ENCODE peak calls at places on chromosomes 11 and 22, in nine cellular contexts. A is tibial artery; D is kidney; E is neural crest cell; X is H1; B is CD8-positive, alpha-beta T cell; J is tibial nerve; W is GM23338; S is nephron progenitor cell. P is an unnamed sample.

GRCh38 chr11:93570759-93571413 is 27.7 kb upstream of the SMCO4 start:
- DNase-seq in A (no peak), D (no peak), E (no peak), X (no peak), B (no peak), J (no peak), W (no peak), S (no peak), P (no peak)

GRCh38 chr11:78909386-78909785 is 334.7 kb upstream of the NARS2 start:
- DNase-seq in A (no peak), D (no peak), E (no peak), X (no peak), B (no peak), J (no peak), W (no peak), S (no peak), P (no peak)

GRCh38 chr11:128938156-128938885 is 4.3 kb downstream of the TP53AIP1 start:
- DNase-seq in A (no peak), D (peak; percentile 51), E (no peak), X (no peak), B (no peak), J (no peak), W (no peak), S (no peak), P (no peak)

GRCh38 chr11:120867531-120867930 is 156.4 kb upstream of the TBCEL start:
- DNase-seq in A (no peak), D (no peak), E (no peak), X (no peak), B (no peak), J (no peak), W (peak; percentile 49), S (no peak), P (no peak)

GRCh38 chr11:31649567-31649966 is 140.0 kb downstream of the ELP4 start:
- DNase-seq in A (no peak), D (no peak), E (no peak), X (no peak), B (no peak), J (no peak), W (no peak), S (no peak), P (no peak)

GRCh38 chr11:22730319-22730718 is 63.9 kb downstream of the GAS2 start:
- DNase-seq in A (no peak), D (no peak), E (no peak), X (no peak), B (no peak), J (no peak), W (no peak), S (no peak), P (no peak)

GRCh38 chr11:61972112-61972795 is 4.8 kb upstream of the FTH1 start:
- DNase-seq in A (no peak), D (no peak), E (no peak), X (no peak), B (no peak), J (no peak), W (peak; percentile 27), S (no peak), P (no peak)

GRCh38 chr22:20080445-20080775 is 369 bp downstream of the DGCR8 start:
- DNase-seq in A (peak; percentile 51), D (peak; percentile 88), E (peak; percentile 50), X (peak; percentile 73), B (peak; percentile 62), J (peak; percentile 17), W (peak; percentile 68), S (peak; percentile 75), P (peak; percentile 61)

GRCh38 chr11:125132586-125132985 is 21.2 kb upstream of the TMEM218 start:
- DNase-seq in A (no peak), D (no peak), E (no peak), X (no peak), B (no peak), J (no peak), W (no peak), S (no peak), P (no peak)

GRCh38 chr11:121643530-121644512 is 191.1 kb upstream of the SORL1-AS1 start:
- DNase-seq in A (no peak), D (no peak), E (no peak), X (no peak), B (no peak), J (no peak), W (peak; percentile 37), S (no peak), P (no peak)

GRCh38 chr22:50572965-50573364 is 5.3 kb downstream of the CPT1B start:
- DNase-seq in A (no peak), D (no peak), E (no peak), X (no peak), B (no peak), J (no peak), W (no peak), S (no peak), P (no peak)

GRCh38 chr11:72321381-72321996 is 77.5 kb upstream of the PHOX2A start:
- DNase-seq in A (no peak), D (no peak), E (no peak), X (no peak), B (no peak), J (no peak), W (peak; percentile 10), S (no peak), P (no peak)

GRCh38 chr11:7688238-7688826 is 15.0 kb upstream of the CYB5R2 start:
- DNase-seq in A (no peak), D (no peak), E (no peak), X (no peak), B (no peak), J (no peak), W (peak; percentile 74), S (peak; percentile 24), P (no peak)

GRCh38 chr22:44337658-44338004 is 24.9 kb upstream of the SHISAL1 start:
- DNase-seq in A (no peak), D (no peak), E (no peak), X (no peak), B (no peak), J (no peak), W (peak; percentile 60), S (no peak), P (peak; percentile 35)

GRCh38 chr11:130816941-130817607 is 99.2 kb downstream of the SNX19 start:
- DNase-seq in A (no peak), D (peak; percentile 77), E (no peak), X (no peak), B (no peak), J (no peak), W (no peak), S (no peak), P (no peak)

GRCh38 chr11:84924290-84924689 is 702.9 kb downstream of the DLG2 start:
- DNase-seq in A (no peak), D (no peak), E (no peak), X (no peak), B (no peak), J (no peak), W (no peak), S (peak; percentile 12), P (no peak)

GRCh38 chr11:106021967-106022794 is at the start of gene MSANTD4:
- DNase-seq in A (peak; percentile 100), D (peak; percentile 99), E (peak; percentile 93), X (peak; percentile 99), B (peak; percentile 89), J (peak; percentile 99), W (peak; percentile 100), S (peak; percentile 96), P (peak; percentile 99)
- TF ChIP-seq CTCF in A (no peak), D (no peak), E (peak; percentile 5), X (no peak), B (no peak), J (no peak), W (no peak), S (no peak), P (no peak)

DNA sequence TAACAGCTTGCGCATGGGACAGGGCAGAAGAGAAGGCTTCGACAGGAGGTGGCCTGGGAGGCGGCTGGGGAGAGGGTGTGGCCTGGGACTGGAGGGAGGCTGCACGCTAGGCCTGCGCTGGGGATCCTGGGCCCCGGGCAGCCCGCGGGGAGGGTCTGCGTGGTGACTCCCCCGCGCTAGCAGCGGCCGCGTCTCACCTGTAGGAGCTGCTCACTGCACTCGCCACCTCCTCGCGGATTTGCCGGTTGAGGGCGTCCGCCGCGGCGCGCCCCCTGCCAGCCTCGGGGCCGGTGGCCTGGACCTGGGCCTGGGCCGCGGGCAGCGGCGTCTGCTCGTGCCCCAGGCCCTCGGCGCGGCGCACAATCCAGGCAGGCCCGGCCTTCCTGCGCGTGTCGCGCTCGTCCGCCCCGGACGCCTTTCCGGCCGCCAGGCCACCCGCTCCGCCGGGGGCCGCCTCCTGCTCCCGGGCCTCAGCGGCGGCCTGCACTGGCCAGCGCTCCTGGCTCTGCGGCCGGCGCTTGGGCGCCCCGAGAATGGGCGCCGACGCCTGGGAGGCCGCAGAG is 1.5 kb downstream of the MAP6 start:
- DNase-seq in A (no peak), D (peak; percentile 81), E (peak; percentile 30), X (peak; percentile 71), B (no peak), J (no peak), W (peak; percentile 67), S (peak; percentile 52), P (peak; percentile 80)
- TF ChIP-seq CTCF in A (no peak), D (peak; percentile 5), E (no peak), X (no peak), B (no peak), J (no peak), W (peak; percentile 14), S (no peak), P (peak; percentile 48)

DNA sequence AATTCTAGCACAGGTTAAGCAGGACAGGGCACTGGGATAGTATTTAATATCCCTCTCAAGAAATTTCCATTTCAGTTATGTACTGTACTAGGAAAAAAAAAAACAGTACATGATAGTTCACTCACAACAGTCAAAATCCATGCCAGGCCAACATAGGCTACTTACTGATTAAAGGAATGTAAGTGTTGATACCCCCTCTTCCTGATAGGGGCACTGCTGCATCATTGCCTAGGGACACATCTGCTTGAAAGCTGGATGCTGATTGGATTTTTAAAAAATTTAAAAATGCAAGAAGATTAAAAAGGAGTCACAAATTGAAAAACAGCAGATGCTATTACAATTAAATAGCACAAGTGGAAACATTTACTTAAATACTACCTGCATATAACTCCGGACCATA is 43.4 kb downstream of the APOL5 start:
- DNase-seq in A (no peak), D (no peak), E (no peak), X (no peak), B (no peak), J (no peak), W (peak; percentile 43), S (no peak), P (no peak)
- TF ChIP-seq CTCF in A (peak; percentile 34), D (peak; percentile 29), E (peak; percentile 35), X (peak; percentile 51), B (no peak), J (peak; percentile 7), W (peak; percentile 66), S (no peak), P (peak; percentile 11)

DNA sequence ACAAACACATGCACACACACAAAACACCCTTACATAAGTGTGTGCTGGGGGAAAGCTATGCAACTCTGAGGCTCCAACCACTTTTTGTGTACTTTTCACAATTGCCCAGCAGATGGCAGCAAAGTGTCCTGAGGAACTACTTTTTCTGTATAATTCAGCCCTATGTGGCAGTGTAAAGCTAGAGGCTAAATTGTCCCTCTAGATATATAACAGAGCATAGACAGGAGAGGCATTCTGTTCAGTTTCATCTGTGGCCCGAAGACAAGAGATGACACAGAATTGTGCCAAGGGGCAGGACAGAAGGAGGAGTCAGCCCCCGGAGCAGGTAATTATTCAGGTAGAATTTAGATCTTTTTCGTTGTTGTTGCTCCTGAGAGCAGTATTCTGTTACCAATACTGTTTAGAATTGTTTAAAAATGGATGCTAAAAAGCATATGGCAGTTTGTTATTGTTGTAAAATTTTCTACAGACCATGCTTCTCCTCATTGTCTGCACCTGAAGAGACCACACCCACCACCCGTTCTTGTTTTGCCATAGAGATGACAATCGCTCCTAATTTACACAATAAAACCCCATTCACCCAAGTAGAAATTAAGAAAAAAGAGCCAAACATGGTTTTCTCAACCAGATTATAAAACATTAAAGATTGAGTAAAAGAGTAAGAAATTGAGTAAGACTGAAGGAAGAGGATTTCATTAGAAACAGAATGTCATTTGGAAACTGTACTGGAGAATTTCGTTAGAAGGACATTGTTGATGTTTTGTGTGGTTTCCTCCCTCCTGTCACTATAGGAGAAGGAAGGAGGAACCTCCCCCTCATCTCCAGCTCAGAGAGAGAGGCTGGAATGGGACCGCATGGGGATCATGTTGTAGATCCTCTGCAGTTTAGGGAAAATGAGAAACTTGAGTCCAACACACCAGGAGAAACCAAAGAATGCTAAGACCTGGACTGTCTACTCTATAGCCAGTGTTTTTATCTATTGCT is 14.5 kb upstream of the MS4A7 start:
- DNase-seq in A (peak; percentile 59), D (no peak), E (peak; percentile 69), X (peak; percentile 77), B (peak; percentile 33), J (peak; percentile 79), W (peak; percentile 88), S (peak; percentile 71), P (peak; percentile 52)
- TF ChIP-seq CTCF in A (peak; percentile 51), D (peak; percentile 86), E (peak; percentile 80), X (peak; percentile 87), B (peak; percentile 75), J (peak; percentile 67), W (peak; percentile 76), S (peak; percentile 73), P (peak; percentile 64)

P was measured in WERI-Rb-1.